ENCODE peak calls at places on chromosomes 11 and 22, in five cellular contexts. O is aorta, N is HAP-1, P is colonic mucosa, Y is SJSA1. L is an unnamed sample. For H3K4me1, the result is how much of the 10 kb centered on the place peaks cover.

GRCh38 chr11:83219095-83219494 is 25.6 kb downstream of the ANKRD42 start:
- DNase-seq in O (no peak), N (no peak), P (no peak), Y (no peak), L (no peak)

GRCh38 chr22:46516638-46517037 is 20.8 kb downstream of the CELSR1 start:
- DNase-seq in O (no peak), N (no peak), P (no peak), Y (peak), L (peak)

GRCh38 chr11:11584446-11584810 is 37.4 kb downstream of the GALNT18 start:
- DNase-seq in O (no peak), N (no peak), P (no peak), Y (peak), L (no peak)

GRCh38 chr11:11607772-11608171 is 14.0 kb downstream of the GALNT18 start:
- DNase-seq in O (no peak), N (no peak), P (no peak), Y (peak), L (no peak)

GRCh38 chr11:125457814-125458343 is 38.2 kb downstream of the FEZ1 start:
- DNase-seq in O (peak), N (peak), P (peak), Y (no peak), L (no peak)

GRCh38 chr11:5600374-5600851 is 4.0 kb downstream of the TRIM6 start:
- DNase-seq in O (peak), N (peak), P (peak), Y (peak), L (peak)

GRCh38 chr11:19834761-19835160 is 122.1 kb downstream of the NAV2 start:
- DNase-seq in O (no peak), N (no peak), P (no peak), Y (no peak), L (no peak)

GRCh38 chr11:37718431-37718999 is 1120.5 kb upstream of the RAG2 start:
- DNase-seq in O (no peak), N (no peak), P (no peak), Y (no peak), L (no peak)

GRCh38 chr11:10779086-10779485 is 28.0 kb downstream of the CTR9 start:
- DNase-seq in O (no peak), N (peak), P (no peak), Y (no peak), L (no peak)

GRCh38 chr22:22865311-22866072 is 22.1 kb upstream of the IGLL5 start:
- DNase-seq in O (no peak), N (no peak), P (no peak), Y (no peak), L (no peak)

GRCh38 chr11:15742626-15743243 is 613.6 kb downstream of the SOX6 start:
- DNase-seq in O (no peak), N (no peak), P (no peak), Y (no peak), L (no peak)

GRCh38 chr11:132242662-132243061 is 872.2 kb downstream of the NTM start:
- DNase-seq in O (no peak), N (no peak), P (no peak), Y (no peak), L (no peak)

GRCh38 chr11:124108158-124108557 is 7.1 kb upstream of the VWA5A start:
- DNase-seq in O (peak), N (no peak), P (no peak), Y (no peak), L (no peak)

GRCh38 chr11:113204280-113204679 is 110.1 kb upstream of the TTC12 start:
- DNase-seq in O (no peak), N (no peak), P (no peak), Y (no peak), L (no peak)

GRCh38 chr11:133794205-133794604 is 51.1 kb downstream of the SPATA19 start:
- DNase-seq in O (no peak), N (no peak), P (no peak), Y (no peak), L (no peak)

GRCh38 chr11:33490842-33491370 is 209.7 kb downstream of the C11orf91 start:
- DNase-seq in O (no peak), N (no peak), P (no peak), Y (no peak), L (no peak)

GRCh38 chr11:81104051-81104450 is 1629.6 kb downstream of the FAM181B start:
- DNase-seq in O (no peak), N (no peak), P (no peak), Y (no peak), L (no peak)

GRCh38 chr11:68385128-68385527 is 72.7 kb downstream of the LRP5 start:
- DNase-seq in O (no peak), N (no peak), P (no peak), Y (no peak), L (no peak)

GRCh38 chr11:2561283-2562180 is 116.7 kb downstream of the KCNQ1 start:
- DNase-seq in O (peak), N (no peak), P (no peak), Y (no peak), L (no peak)

GRCh38 chr22:27554106-27554814 is 247.3 kb downstream of the MN1 start:
- DNase-seq in O (no peak), N (peak), P (peak), Y (no peak), L (no peak)

GRCh38 chr11:96207459-96208449 is 135.2 kb downstream of the MAML2 start:
- DNase-seq in O (no peak), N (no peak), P (peak), Y (no peak), L (no peak)

GRCh38 chr11:128133501-128133900 is 453.9 kb downstream of the ETS1 start:
- DNase-seq in O (peak), N (no peak), P (no peak), Y (no peak), L (no peak)

GRCh38 chr22:41969110-41969646 is at the start of gene SEPTIN3:
- DNase-seq in O (no peak), N (no peak), P (no peak), Y (no peak), L (no peak)

GRCh38 chr11:97888641-97889040 is 1132.1 kb upstream of the CNTN5 start:
- DNase-seq in O (no peak), N (no peak), P (no peak), Y (no peak), L (no peak)

GRCh38 chr11:74791333-74792100 is 42.9 kb downstream of the RNF169 start:
- DNase-seq in O (no peak), N (no peak), P (no peak), Y (no peak), L (no peak)

GRCh38 chr22:30806391-30806861 is 111.8 kb downstream of the OSBP2 start:
- DNase-seq in O (no peak), N (no peak), P (no peak), Y (peak), L (no peak)

GRCh38 chr22:42500836-42501179 is 18.8 kb downstream of the RRP7A start:
- DNase-seq in O (no peak), N (no peak), P (no peak), Y (no peak), L (no peak)

GRCh38 chr11:100719809-100720221 is 32.7 kb downstream of the ARHGAP42 start:
- DNase-seq in O (peak), N (no peak), P (peak), Y (peak), L (no peak)

GRCh38 chr11:5507177-5507576 is 2.6 kb downstream of the UBQLN3 start:
- DNase-seq in O (no peak), N (no peak), P (no peak), Y (no peak), L (no peak)

GRCh38 chr22:36579441-36579840 is 50.5 kb upstream of the EIF3D start:
- DNase-seq in O (no peak), N (no peak), P (no peak), Y (no peak), L (no peak)

GRCh38 chr11:96098511-96099241 is 174.8 kb upstream of the MTMR2 start:
- DNase-seq in O (no peak), N (no peak), P (peak), Y (no peak), L (no peak)

GRCh38 chr22:42114721-42115120 is 15.9 kb downstream of the CYP2D6 start:
- DNase-seq in O (no peak), N (no peak), P (no peak), Y (no peak), L (no peak)

GRCh38 chr11:111049131-111049530 is 196.4 kb upstream of the POU2AF2 start:
- DNase-seq in O (no peak), N (no peak), P (no peak), Y (no peak), L (no peak)

DNA sequence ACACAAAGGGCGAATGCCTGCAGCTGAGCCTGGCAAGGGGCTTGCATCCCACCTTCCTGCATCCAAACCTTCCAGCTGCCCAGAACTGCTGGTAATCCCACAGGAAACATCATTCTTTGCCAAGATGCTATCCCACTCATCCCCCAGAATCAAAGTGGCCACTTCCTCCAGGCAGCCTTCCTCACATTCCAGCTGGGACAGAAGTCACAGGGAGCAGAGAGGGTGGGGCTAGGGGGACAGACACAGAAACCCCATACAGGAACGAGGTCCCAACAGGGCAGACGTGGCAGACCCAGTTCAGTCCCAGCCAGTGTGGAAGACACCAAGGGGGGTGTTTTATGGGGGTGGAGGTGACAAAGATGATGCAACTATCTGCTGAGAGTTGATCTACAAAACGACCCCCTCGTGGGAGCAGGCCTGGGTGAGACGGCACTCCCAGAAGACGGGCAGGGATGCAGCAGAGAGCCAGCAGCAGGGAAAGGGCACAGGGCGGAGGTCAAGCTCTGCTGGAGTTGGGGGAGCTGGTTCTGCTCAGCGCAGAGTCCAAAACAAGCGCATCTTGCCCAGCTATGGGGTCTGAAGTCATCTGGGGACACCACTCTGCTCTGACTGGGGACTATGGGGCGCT is 4.1 kb downstream of the GNB1L start:
- DNase-seq in O (no peak), N (no peak), P (no peak), Y (no peak), L (no peak)
- H3K4me1 ChIP-seq in O (under half), N (under half), P (under half), Y (under half), L (half or more)

GRCh38 chr11:122165972-122166371 is 50.0 kb upstream of the BLID start:
- DNase-seq in O (no peak), N (no peak), P (no peak), Y (no peak), L (no peak)
- H3K4me1 ChIP-seq in O (under half), N (under half), P (under half), Y (under half), L (under half)

DNA sequence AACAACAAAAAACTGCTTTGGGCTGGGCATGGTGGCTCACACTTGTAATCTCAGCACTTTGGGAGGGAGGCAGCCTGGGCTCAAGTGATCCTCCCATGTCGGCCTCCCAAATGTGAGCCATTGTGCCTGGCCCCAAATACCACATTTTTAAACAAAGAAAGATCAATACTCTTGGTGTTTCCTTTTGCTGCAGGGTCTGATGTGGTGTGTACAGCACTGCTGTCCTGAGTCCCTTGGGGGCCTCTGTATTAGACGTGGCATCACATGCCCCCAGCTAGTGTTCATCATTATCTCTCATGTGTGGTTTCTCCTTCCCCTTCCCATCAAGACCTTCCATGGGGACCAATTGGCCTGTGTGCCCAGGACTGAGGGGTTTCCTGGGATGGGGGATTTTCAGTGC is 20.5 kb upstream of the XBP1 start:
- DNase-seq in O (no peak), N (no peak), P (no peak), Y (no peak), L (no peak)
- H3K4me1 ChIP-seq in O (under half), N (under half), P (under half), Y (under half), L (under half)

GRCh38 chr11:44878696-44879095 is 72.0 kb downstream of the TP53I11 start:
- DNase-seq in O (no peak), N (no peak), P (no peak), Y (no peak), L (no peak)
- H3K4me1 ChIP-seq in O (under half), N (under half), P (under half), Y (under half), L (under half)

DNA sequence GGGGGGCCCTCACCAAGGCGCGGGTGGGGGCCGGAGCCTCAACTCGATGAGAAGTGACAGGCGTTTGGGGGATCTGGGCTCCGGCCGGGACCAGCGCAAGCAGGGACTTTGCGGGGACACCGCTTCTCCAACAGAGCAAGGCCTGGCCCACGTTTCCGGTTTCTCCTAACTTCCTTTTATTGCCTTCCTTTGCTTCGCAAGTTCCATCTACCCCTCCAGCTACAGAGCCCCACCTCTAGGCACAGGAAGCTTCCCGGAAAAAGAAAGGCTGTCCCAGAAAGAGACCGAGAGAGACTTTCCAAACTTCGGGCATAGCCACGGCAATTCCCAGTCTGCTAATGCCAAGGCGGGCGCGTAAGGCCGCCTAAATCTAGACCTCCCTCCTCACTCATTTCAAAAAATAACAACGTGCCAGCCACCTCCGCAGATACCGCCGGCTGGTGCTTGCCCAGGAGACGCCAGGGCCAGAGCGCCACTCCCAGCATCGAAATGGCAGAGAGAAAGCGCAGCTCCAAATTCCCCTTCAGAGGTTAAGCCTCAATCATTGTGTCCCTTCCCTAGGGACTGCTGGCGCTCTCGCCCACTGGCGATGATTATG is 6.6 kb downstream of the PAX6 start:
- DNase-seq in O (no peak), N (no peak), P (no peak), Y (no peak), L (no peak)
- H3K4me1 ChIP-seq in O (under half), N (under half), P (under half), Y (under half), L (under half)

GRCh38 chr11:61002598-61002997 is 31.1 kb downstream of the CD6 start:
- DNase-seq in O (peak), N (no peak), P (no peak), Y (no peak), L (no peak)

GRCh38 chr11:61000426-61000825 is 28.9 kb downstream of the CD6 start:
- DNase-seq in O (no peak), N (no peak), P (no peak), Y (no peak), L (no peak)

GRCh38 chr11:61004841-61005240 is 33.4 kb downstream of the CD6 start:
- DNase-seq in O (no peak), N (no peak), P (no peak), Y (peak), L (no peak)

GRCh38 chr11:61007383-61007970 is 36.0 kb downstream of the CD6 start:
- DNase-seq in O (no peak), N (no peak), P (peak), Y (no peak), L (no peak)

DNA sequence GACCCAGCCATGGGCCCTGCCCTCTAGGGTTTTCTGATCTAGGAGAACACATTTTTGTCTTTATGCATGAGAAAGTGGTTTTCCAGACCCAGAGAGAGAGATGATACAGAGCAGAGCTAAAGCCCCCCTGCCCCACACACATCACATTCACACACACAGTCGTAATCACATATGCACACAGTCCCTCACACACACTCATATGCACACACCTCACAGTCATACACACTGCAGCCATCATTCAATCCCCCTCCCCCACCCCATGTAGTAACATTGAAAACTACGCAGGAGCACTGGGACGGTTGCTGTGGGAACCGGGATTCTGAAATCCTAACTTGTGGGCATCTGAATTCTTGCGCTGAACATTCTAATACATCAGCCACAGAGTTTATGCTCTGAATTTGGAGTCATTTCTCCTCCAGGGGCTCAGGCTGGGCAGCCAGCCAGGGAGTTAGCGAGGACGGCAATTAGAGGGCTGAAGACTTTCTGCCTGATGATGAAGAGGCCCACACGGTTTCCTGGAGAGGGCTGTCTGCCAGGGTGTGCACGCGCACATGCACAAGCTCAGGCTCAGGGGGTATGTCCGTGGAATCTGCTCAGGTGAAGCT is 32.7 kb downstream of the CD6 start:
- DNase-seq in O (no peak), N (no peak), P (no peak), Y (no peak), L (no peak)
- H3K4me1 ChIP-seq in O (under half), N (under half), P (under half), Y (under half), L (under half)

GRCh38 chr11:44566559-44566949 is 1.1 kb downstream of the CD82 start:
- DNase-seq in O (no peak), N (no peak), P (no peak), Y (no peak), L (no peak)
- H3K4me1 ChIP-seq in O (under half), N (under half), P (under half), Y (half or more), L (half or more)

GRCh38 chr11:65503923-65504670 is 5.3 kb downstream of the MALAT1 start:
- DNase-seq in O (no peak), N (no peak), P (no peak), Y (no peak), L (no peak)

GRCh38 chr11:65502274-65502851 is 3.5 kb downstream of the MALAT1 start:
- DNase-seq in O (no peak), N (no peak), P (no peak), Y (no peak), L (no peak)

GRCh38 chr11:65502852-65503603 is 4.2 kb downstream of the MALAT1 start:
- DNase-seq in O (peak), N (no peak), P (no peak), Y (no peak), L (no peak)

GRCh38 chr11:65504671-65505433 is 6.0 kb downstream of the MALAT1 start:
- DNase-seq in O (peak), N (no peak), P (no peak), Y (no peak), L (no peak)

GRCh38 chr11:65503606-65503922 is 4.7 kb downstream of the MALAT1 start:
- DNase-seq in O (no peak), N (no peak), P (no peak), Y (no peak), L (no peak)
- H3K4me1 ChIP-seq in O (under half), N (under half), P (under half), Y (half or more), L (under half)

L was measured in suprapubic skin.